ENCODE peak calls at places on chromosomes 13 and 19, in six cellular contexts. G is fibroblast of pulmonary artery, F is BJ, B is breast epithelium, E is neural crest cell, I is SK-N-SH. N is an unnamed sample.

GRCh38 chr19:38990949-38991697 is 15.6 kb upstream of the FBXO17 start:
- DNase-seq in G (no peak), F (no peak), B (no peak), E (no peak), I (no peak), N (no peak)

GRCh38 chr13:31090921-31091624 is 70.6 kb downstream of the HSPH1 start:
- DNase-seq in G (peak), F (no peak), B (no peak), E (no peak), I (no peak), N (no peak)

GRCh38 chr13:21061077-21061945 is at the start of gene LATS2:
- DNase-seq in G (peak), F (peak), B (peak), E (peak), I (peak), N (no peak)

GRCh38 chr13:46571189-46571901 is 18.4 kb downstream of the LRCH1 start:
- DNase-seq in G (peak), F (no peak), B (no peak), E (no peak), I (no peak), N (no peak)

GRCh38 chr19:8611890-8612806 is 1.6 kb upstream of the ADAMTS10 start:
- DNase-seq in G (peak), F (peak), B (no peak), E (no peak), I (no peak), N (no peak)

GRCh38 chr19:17688853-17689595 is 870 bp upstream of the UNC13A start:
- DNase-seq in G (no peak), F (no peak), B (no peak), E (no peak), I (no peak), N (no peak)

GRCh38 chr13:97329331-97329730 is 104.6 kb upstream of the RAP2A start:
- DNase-seq in G (peak), F (no peak), B (peak), E (no peak), I (no peak), N (no peak)

GRCh38 chr19:55160128-55160985 is 2.8 kb upstream of the TNNI3 start:
- DNase-seq in G (peak), F (no peak), B (peak), E (peak), I (peak), N (peak)

GRCh38 chr19:13241321-13242104 is 91.3 kb downstream of the IER2 start:
- DNase-seq in G (no peak), F (no peak), B (no peak), E (no peak), I (no peak), N (no peak)

GRCh38 chr19:1497578-1498235 is 6.7 kb downstream of the REEP6 start:
- DNase-seq in G (no peak), F (no peak), B (no peak), E (no peak), I (no peak), N (no peak)

GRCh38 chr13:32977321-32977720 is 38.9 kb upstream of the KL start:
- DNase-seq in G (no peak), F (no peak), B (no peak), E (no peak), I (no peak), N (no peak)

GRCh38 chr19:54162241-54162805 is 2.8 kb upstream of the LENG1 start:
- DNase-seq in G (peak), F (no peak), B (peak), E (peak), I (peak), N (no peak)

GRCh38 chr19:50344661-50345318 is 15.6 kb upstream of the KCNC3 start:
- DNase-seq in G (no peak), F (no peak), B (no peak), E (no peak), I (no peak), N (no peak)

GRCh38 chr19:38838208-38838985 is 6.8 kb upstream of the ECH1 start:
- DNase-seq in G (no peak), F (no peak), B (peak), E (no peak), I (no peak), N (no peak)

GRCh38 chr19:3065675-3066357 is 3.5 kb upstream of the TLE5 start:
- DNase-seq in G (no peak), F (no peak), B (no peak), E (no peak), I (peak), N (no peak)
- TF ChIP-seq CTCF in G (no peak), F (no peak), B (no peak), E (no peak), I (no peak), N (no peak)

GRCh38 chr13:37049810-37050209 is 9.7 kb downstream of the SUPT20H start:
- DNase-seq in G (no peak), F (no peak), B (no peak), E (no peak), I (no peak), N (no peak)
- TF ChIP-seq CTCF in G (no peak), F (no peak), B (no peak), E (peak), I (peak), N (peak)

DNA sequence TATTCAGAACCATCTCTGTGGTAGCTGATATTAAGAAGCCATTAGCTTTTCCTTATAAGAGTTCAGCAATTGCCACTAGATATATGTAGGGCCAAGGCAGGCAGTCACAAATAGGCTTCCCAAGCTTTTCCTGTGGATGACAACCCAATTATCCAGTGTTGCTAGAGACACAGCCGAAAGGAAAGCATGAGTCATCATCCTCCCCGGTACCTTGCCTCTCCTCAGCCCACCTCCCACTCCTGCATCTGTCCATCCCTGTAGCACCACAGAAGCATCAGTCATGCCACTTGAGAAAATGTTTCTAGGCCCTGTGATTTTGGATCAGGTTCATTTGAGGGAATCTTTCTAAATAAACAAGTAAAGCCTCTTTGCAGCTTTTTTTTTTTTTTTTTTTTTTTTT is 204.3 kb downstream of the DNAJC15 start:
- DNase-seq in G (peak), F (no peak), B (no peak), E (no peak), I (no peak), N (no peak)
- TF ChIP-seq CTCF in G (no peak), F (no peak), B (no peak), E (no peak), I (no peak), N (no peak)

DNA sequence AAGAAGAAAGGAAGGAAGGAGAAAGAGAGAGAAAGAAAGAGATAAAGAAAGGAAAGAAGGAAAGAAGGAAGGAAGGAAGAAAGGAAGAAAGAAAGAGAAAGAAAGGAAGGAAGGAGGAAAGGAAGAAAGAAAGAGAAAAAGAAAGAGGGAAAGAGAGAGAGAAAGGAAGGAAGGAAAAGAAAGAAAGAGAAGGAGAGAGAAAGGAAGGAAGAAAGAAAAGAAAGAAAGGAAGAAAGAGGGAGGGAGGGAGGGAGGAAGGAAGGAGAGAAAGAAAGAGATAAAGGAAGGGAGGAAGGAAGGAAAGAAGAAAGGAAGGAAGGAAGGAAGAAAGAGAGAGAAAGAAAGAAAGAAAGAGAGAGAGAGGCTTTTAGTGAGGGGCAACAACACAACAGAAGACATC is 135.1 kb upstream of the VSTM2B start:
- DNase-seq in G (no peak), F (no peak), B (no peak), E (no peak), I (no peak), N (no peak)
- TF ChIP-seq CTCF in G (no peak), F (no peak), B (no peak), E (no peak), I (no peak), N (no peak)

GRCh38 chr19:16326401-16327130 is 1.9 kb downstream of the KLF2 start:
- DNase-seq in G (peak), F (no peak), B (no peak), E (no peak), I (no peak), N (no peak)

GRCh38 chr19:16325671-16326400 is 1.2 kb downstream of the KLF2 start:
- DNase-seq in G (peak), F (no peak), B (no peak), E (no peak), I (peak), N (no peak)

GRCh38 chr19:16324064-16324383 is 602 bp upstream of the KLF2 start:
- DNase-seq in G (no peak), F (no peak), B (no peak), E (no peak), I (no peak), N (no peak)

GRCh38 chr19:16324384-16325160 is at the start of gene KLF2:
- DNase-seq in G (peak), F (peak), B (peak), E (peak), I (peak), N (peak)

DNA sequence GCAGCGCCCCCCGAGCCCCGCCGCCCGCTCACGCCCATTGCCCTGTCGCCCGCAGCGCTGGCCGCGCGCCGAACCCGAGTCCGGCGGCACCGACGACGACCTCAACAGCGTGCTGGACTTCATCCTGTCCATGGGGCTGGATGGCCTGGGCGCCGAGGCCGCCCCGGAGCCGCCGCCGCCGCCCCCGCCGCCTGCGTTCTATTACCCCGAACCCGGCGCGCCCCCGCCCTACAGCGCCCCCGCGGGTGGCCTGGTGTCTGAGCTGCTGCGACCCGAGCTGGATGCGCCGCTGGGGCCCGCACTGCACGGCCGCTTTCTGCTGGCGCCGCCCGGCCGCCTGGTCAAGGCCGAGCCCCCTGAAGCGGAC is 518 bp downstream of the KLF2 start:
- DNase-seq in G (no peak), F (no peak), B (no peak), E (peak), I (peak), N (no peak)
- TF ChIP-seq CTCF in G (no peak), F (no peak), B (no peak), E (peak), I (peak), N (peak)

GRCh38 chr13:19864339-19865309 is 1.2 kb upstream of the ZMYM5 start:
- DNase-seq in G (peak), F (no peak), B (peak), E (peak), I (peak), N (no peak)
- TF ChIP-seq CTCF in G (peak), F (peak), B (peak), E (peak), I (peak), N (no peak)

DNA sequence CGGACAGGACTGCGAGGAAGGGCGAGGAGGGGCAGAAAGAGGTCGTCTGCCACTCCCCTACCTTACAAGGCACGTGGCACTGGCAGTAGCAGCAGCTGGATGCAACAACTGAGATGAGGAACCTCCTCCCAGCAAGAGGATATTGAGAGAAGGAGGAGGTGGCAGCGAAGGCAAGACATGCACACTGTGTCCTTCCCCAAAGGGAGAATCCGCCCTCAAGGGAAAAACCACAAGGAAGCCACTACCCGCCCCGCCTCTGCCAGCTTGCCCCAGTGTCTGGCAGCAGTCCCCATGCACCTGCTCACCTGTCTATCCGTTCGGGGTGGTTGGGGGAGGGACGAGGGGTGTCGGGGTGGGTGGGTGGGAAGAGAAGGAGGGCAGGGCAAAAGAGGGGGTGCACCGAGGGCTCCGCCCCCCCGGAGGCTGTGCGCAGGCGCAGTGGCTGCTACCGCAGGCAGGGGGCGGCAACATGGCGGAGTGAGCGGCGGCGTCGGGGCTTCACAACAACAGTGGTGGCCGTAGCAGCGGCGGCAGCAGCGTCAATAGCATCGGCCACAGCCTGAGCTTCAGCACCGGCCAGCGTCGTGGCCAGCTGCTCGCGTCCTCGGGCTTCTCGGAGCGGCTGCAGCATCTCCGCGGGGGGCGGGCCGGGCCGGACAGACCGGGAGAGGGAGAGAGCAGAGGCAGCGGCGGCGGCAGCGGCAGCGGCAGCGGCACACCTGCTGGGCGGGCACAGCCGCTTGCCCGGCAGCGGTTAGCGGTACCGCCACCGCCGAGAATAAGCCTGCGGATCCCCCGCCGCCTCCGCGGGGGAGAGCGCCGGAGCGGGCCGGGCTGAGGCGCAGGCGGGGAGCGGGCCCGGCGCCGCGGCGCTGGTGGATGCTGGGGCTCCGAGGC is at the start of gene NBEA:
- DNase-seq in G (peak), F (peak), B (peak), E (peak), I (peak), N (peak)
- TF ChIP-seq CTCF in G (no peak), F (no peak), B (no peak), E (peak), I (no peak), N (no peak)

DNA sequence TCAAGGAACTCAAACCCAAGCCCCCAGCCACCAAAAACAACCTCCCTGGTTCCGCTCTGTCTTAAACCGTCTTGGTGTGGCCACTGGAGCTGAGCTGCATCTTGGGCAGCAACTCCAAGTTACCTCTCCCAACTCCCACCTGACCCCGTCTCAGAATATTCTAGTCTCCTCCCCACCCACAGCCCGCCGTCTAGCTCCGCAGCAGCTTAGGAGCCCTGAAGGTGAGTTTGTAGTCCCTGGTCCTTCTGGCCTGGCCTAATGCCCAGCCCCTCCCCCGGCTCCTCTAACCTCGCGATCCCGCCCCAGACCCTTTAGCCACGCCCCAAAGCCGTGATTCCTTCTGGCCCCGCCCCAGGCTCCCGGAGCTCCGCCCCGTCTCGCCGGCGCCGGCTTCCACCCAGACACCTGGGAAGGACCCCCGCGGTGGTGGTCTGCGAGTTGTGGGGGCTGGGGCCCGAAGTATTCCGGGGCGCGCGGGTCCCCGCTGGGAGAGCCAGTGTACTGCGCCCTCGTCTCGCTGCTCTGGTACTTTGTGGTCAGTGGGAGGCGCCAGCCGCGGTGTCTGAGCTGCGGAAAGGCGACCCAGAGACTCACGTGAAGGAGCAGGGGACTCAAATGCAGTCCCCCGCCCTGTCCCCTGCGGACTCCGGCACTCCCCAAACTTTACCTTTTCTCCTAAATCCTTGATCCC is 2.5 kb upstream of the LHB start:
- DNase-seq in G (no peak), F (no peak), B (peak), E (peak), I (peak), N (peak)
- TF ChIP-seq CTCF in G (peak), F (peak), B (peak), E (peak), I (peak), N (no peak)

GRCh38 chr19:10252707-10253106 is 693 bp downstream of the MRPL4 start:
- DNase-seq in G (no peak), F (no peak), B (no peak), E (no peak), I (no peak), N (no peak)

GRCh38 chr19:10256551-10256950 is 4.5 kb downstream of the MRPL4 start:
- DNase-seq in G (no peak), F (no peak), B (no peak), E (no peak), I (no peak), N (no peak)

GRCh38 chr19:10255358-10255757 is 3.3 kb downstream of the MRPL4 start:
- DNase-seq in G (no peak), F (no peak), B (no peak), E (no peak), I (no peak), N (no peak)

GRCh38 chr19:10254244-10254643 is 2.2 kb downstream of the MRPL4 start:
- DNase-seq in G (no peak), F (no peak), B (no peak), E (no peak), I (no peak), N (no peak)

DNA sequence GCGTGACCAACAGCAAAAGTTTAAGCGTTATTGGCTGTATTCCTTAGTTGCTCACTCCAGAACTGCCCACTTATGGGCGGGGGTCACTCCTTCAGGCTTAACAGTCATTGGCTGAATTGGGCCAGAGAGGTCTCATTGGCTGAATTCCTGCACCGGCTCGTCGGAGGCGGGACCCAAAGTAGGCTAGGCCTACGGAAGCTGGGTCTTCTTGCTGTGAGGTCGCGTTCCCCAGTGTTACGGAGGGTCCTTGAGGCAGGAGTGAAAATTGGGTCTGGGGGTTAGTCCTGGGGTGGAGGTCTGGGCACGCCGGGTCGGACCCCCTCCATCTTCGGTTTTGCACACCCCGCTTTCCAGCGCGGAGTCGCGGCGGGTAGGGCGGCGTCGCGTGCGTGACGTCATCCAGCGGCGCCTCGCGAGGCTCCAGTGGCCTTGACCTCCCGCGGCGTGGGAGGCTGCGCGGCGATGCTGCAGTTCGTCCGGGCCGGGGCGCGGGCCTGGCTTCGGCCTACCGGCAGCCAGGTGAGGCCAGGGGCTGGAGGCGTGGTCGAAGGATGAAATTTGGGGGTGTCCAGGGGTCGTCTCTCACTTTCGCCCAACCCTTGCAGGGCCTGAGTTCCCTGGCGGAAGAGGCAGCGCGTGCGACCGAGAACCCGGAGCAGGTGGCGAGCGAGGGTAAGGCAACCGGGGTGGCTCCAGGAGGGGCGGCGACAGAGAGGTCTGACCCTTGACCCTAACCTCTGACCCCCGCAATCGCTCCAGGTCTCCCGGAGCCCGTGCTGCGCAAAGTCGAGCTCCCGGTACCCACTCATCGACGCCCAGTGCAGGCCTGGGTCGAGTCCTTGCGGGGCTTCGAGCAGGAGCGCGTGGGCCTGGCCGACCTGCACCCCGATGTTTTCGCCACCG is at the start of gene MRPL4:
- DNase-seq in G (peak), F (peak), B (peak), E (peak), I (peak), N (peak)
- TF ChIP-seq CTCF in G (no peak), F (no peak), B (no peak), E (no peak), I (no peak), N (no peak)